ENCODE peak calls at places on chromosome 15, in eight cellular contexts. H, M, W, Z, K, N, X and R are unnamed samples.

GRCh38 chr15:61841461-61841860 is 218.8 kb downstream of the VPS13C start:
- DNase-seq in X (no peak), M (no peak), N (no peak), Z (no peak), H (no peak), K (no peak), W (no peak), R (no peak)

GRCh38 chr15:77567202-77567601 is 65.5 kb downstream of the LINGO1 start:
- DNase-seq in Z (no peak), M (no peak), K (no peak), N (no peak), W (no peak), X (no peak), H (no peak), R (no peak)

GRCh38 chr15:74790080-74790916 is 8.4 kb downstream of the CSK start:
- DNase-seq in W (no peak), X (peak), Z (peak), M (peak), K (peak), N (no peak), H (no peak), R (no peak)

GRCh38 chr15:85751731-85752421 is 42.8 kb downstream of the KLHL25 start:
- DNase-seq in Z (peak), W (no peak), M (peak), X (peak), N (no peak), K (no peak), H (peak), R (no peak)

GRCh38 chr15:28013976-28014375 is 85.1 kb downstream of the OCA2 start:
- DNase-seq in W (no peak), M (no peak), N (no peak), Z (no peak), X (no peak), K (no peak), H (no peak), R (no peak)

GRCh38 chr15:101810905-101811304 is 1.1 kb upstream of the OR4F15 start:
- DNase-seq in H (no peak), K (no peak), W (no peak), Z (no peak), X (no peak), N (no peak), M (no peak), R (no peak)

GRCh38 chr15:95131071-95131683 is 899.8 kb downstream of the MCTP2 start:
- DNase-seq in M (no peak), H (no peak), N (no peak), Z (no peak), X (no peak), K (no peak), W (no peak), R (no peak)

GRCh38 chr15:81024265-81024875 is 23.6 kb downstream of the TLNRD1 start:
- DNase-seq in Z (no peak), K (no peak), N (no peak), H (no peak), W (no peak), X (no peak), M (no peak), R (no peak)

GRCh38 chr15:91482799-91483198 is 370.7 kb upstream of the SLCO3A1 start:
- DNase-seq in X (no peak), K (no peak), W (no peak), N (no peak), M (no peak), Z (no peak), H (no peak), R (no peak)

GRCh38 chr15:79769933-79770332 is 126.9 kb downstream of the MTHFS start:
- DNase-seq in N (no peak), Z (no peak), W (no peak), K (no peak), M (no peak), H (no peak), X (no peak), R (no peak)

DNA sequence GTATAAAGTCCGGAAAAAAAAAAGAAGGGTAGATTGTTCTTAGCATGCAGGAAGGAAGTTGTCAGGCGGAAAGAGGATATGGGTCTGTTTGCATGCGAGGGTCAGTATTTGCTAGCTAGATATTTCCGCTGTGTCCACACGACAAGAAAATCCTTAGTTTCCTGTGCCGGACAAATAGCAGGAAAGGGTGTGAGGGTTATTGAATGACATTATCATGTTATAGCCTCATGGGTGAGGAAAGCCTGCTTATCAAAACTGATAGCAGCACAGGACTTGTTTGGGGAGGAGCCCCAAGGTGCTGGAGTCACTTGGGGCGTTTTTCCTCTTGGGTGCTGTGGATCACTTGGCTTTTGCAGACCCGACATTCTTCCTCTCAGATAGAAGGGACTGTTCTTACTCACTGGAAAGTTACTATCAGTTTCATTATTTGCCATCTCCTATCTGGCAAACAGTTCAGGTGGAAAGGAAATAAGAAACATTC is 127.2 kb upstream of the DPH6 start:
- DNase-seq in X (no peak), K (no peak), H (no peak), W (no peak), M (peak), N (peak), Z (no peak), R (no peak)
- TF ChIP-seq POLR2AphosphoS5 in X (no peak), K (no peak), H (no peak), W (no peak), M (no peak), N (no peak), Z (peak), R (no peak)

GRCh38 chr15:52350423-52350822 is 54.8 kb upstream of the MYO5C start:
- DNase-seq in Z (no peak), W (no peak), M (no peak), K (no peak), H (no peak), N (peak), X (no peak), R (no peak)
- TF ChIP-seq POLR2A in Z (no peak), W (no peak), M (no peak), K (no peak), H (no peak), N (no peak), X (no peak), R (no peak)

GRCh38 chr15:67126551-67127333 is 61.3 kb downstream of the SMAD3 start:
- DNase-seq in N (peak), K (no peak), M (no peak), X (no peak), Z (no peak), H (no peak), W (no peak), R (no peak)

GRCh38 chr15:67124911-67125588 is 59.6 kb downstream of the SMAD3 start:
- DNase-seq in W (no peak), X (no peak), K (no peak), H (no peak), N (no peak), Z (no peak), M (no peak), R (no peak)

GRCh38 chr15:67127334-67127664 is 61.9 kb downstream of the SMAD3 start:
- DNase-seq in M (no peak), X (no peak), N (no peak), Z (no peak), W (no peak), K (peak), H (no peak), R (no peak)

GRCh38 chr15:67124111-67124510 is 58.7 kb downstream of the SMAD3 start:
- DNase-seq in M (no peak), K (no peak), W (no peak), X (no peak), N (no peak), Z (no peak), H (no peak), R (no peak)

GRCh38 chr15:67125589-67126502 is 60.4 kb downstream of the SMAD3 start:
- DNase-seq in W (no peak), N (no peak), Z (no peak), X (peak), K (no peak), H (peak), M (peak), R (peak)
- TF ChIP-seq POLR2AphosphoS5 in W (no peak), N (no peak), Z (peak), X (no peak), K (peak), H (no peak), M (peak), R (peak)

DNA sequence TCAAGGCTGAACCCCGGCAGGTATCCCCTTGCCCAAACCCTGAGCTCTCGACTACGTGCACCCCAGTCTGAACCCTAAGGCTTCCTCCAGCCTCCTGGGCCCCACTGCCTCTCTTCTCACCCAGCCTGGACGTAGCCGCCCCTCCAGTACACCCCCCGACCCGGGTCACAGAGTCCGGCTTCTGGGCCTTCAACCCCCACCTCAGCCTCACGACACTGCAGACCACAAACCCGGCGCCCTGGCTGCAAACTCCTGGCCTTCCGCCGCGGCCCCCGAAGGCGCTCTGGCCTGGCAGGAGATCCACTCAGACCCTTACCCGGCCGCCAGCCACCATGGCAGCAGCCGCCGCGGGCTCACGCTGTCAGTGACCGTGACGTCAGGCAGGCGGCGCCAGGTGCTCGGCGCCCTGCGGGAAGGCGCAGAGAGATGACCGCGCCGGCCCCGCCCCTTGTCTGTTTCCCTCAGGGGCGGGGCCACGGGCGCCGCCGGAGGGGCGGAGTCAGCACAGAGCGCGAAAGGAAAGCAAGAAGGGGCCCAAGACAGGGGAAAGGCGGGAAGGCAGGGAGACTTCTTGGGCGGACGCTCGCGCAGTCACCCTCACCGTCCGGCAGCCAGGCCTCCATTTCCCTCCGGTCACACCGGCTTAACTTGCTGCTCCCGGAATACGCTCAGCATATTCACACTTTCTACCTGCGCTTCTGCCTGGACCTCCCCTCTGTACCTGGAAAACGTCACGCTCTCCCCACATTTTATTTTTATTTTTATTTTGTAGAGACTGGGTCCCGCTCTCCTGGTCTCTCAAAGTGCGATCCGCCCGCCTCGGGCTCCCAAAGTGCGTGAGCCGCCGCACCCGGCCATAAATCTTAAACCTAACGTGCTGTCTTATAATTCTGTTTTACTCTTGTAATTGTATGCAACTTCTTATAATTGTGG is at the start of gene RMDN3:
- DNase-seq in H (peak), X (peak), W (peak), K (peak), M (peak), N (peak), Z (peak), R (peak)
- TF ChIP-seq POLR2A in H (peak), X (no peak), W (peak), K (peak), M (no peak), N (peak), Z (peak), R (peak)

DNA sequence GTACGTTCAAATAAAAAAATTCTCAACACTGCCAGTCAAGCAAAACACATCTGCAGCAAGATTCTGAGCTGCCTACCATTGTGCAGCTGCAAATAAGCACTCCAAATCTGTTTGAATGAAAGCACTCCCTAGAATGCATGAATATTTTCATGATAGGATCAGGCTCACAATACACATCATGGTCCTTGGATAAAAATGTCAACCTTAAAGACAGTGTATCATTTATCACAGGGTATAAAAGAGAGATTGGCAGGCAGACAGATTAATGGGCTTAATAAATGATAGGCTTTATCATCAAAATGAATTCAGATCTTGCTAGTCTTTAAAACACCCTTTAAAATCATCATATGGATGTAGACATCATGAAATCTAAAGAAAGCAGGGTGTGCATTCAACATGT is 9.2 kb downstream of the RYR3 start:
- DNase-seq in X (no peak), Z (no peak), W (no peak), M (no peak), K (no peak), N (no peak), H (no peak), R (no peak)
- TF ChIP-seq POLR2AphosphoS5 in X (no peak), Z (no peak), W (no peak), M (no peak), K (no peak), N (no peak), H (no peak), R (no peak)